ENCODE peak calls at places on chromosome 21, in four cellular contexts. P, Y, A and C are unnamed samples.
A peak's percentile ranks its signal among the peaks of the same experiment; 100 is the strongest.

GRCh38 chr21:34938079-34938764 is 110.9 kb downstream of the RUNX1 start:
- DNase-seq in P (no peak), Y (no peak), A (no peak), C (no peak)

GRCh38 chr21:41419921-41420862 is 5.8 kb upstream of the MX1 start:
- DNase-seq in P (peak; percentile 69), Y (peak; percentile 49), A (peak; percentile 54), C (peak; percentile 74)

GRCh38 chr21:35223480-35224156 is 174.5 kb upstream of the RUNX1 start:
- DNase-seq in P (no peak), Y (no peak), A (no peak), C (no peak)

GRCh38 chr21:29022141-29022540 is 2.3 kb upstream of the USP16 start:
- DNase-seq in P (peak; percentile 16), Y (no peak), A (no peak), C (no peak)

GRCh38 chr21:34609244-34609950 is 5.5 kb downstream of the RCAN1 start:
- DNase-seq in P (no peak), Y (no peak), A (no peak), C (no peak)

GRCh38 chr21:40902299-40902698 is 55.3 kb upstream of the DSCAM start:
- DNase-seq in P (no peak), Y (no peak), A (no peak), C (no peak)

GRCh38 chr21:38256599-38257302 is at the start of gene KCNJ15:
- DNase-seq in P (no peak), Y (no peak), A (no peak), C (no peak)

GRCh38 chr21:43865471-43866181 is 603 bp downstream of the AGPAT3 start:
- DNase-seq in P (no peak), Y (no peak), A (peak; percentile 82), C (no peak)

GRCh38 chr21:16912075-16912474 is 600.8 kb upstream of the CXADR start:
- DNase-seq in P (no peak), Y (no peak), A (no peak), C (no peak)

GRCh38 chr21:26177741-26178452 is 7.3 kb upstream of the APP start:
- DNase-seq in P (no peak), Y (no peak), A (no peak), C (no peak)

GRCh38 chr21:34791776-34792503 is 123.1 kb downstream of the CLIC6 start:
- DNase-seq in P (no peak), Y (no peak), A (no peak), C (no peak)

GRCh38 chr21:42024261-42024877 is 14.2 kb upstream of the ZBTB21 start:
- DNase-seq in P (no peak), Y (no peak), A (no peak), C (no peak)

GRCh38 chr21:42583150-42583991 is 69.7 kb downstream of the SLC37A1 start:
- DNase-seq in P (no peak), Y (no peak), A (no peak), C (no peak)

GRCh38 chr21:44078411-44078981 is 28.7 kb upstream of the PWP2 start:
- DNase-seq in P (no peak), Y (no peak), A (no peak), C (no peak)

GRCh38 chr21:17388226-17388625 is 124.6 kb upstream of the CXADR start:
- DNase-seq in P (no peak), Y (no peak), A (no peak), C (no peak)

GRCh38 chr21:42232176-42232825 is 13.4 kb downstream of the ABCG1 start:
- DNase-seq in P (no peak), Y (no peak), A (no peak), C (no peak)

GRCh38 chr21:18951291-18952038 is 547.9 kb upstream of the TMPRSS15 start:
- DNase-seq in P (no peak), Y (peak; percentile 5), A (peak; percentile 6), C (peak; percentile 50)

GRCh38 chr21:35428489-35428888 is 379.4 kb upstream of the RUNX1 start:
- DNase-seq in P (no peak), Y (no peak), A (no peak), C (peak; percentile 14)

GRCh38 chr21:43290529-43291346 is 121.9 kb downstream of the CRYAA start:
- DNase-seq in P (no peak), Y (no peak), A (no peak), C (peak; percentile 16)

GRCh38 chr21:14942801-14943490 is 121.9 kb downstream of the NRIP1 start:
- DNase-seq in P (peak; percentile 91), Y (no peak), A (no peak), C (no peak)

GRCh38 chr21:26448751-26449150 is 124.3 kb downstream of the CYYR1 start:
- DNase-seq in P (no peak), Y (no peak), A (no peak), C (no peak)

GRCh38 chr21:46038871-46039397 is 57.4 kb downstream of the COL6A1 start:
- DNase-seq in P (no peak), Y (no peak), A (no peak), C (no peak)
- TF ChIP-seq HMGXB4 in P (no peak), Y (no peak), A (no peak), C (no peak)

DNA sequence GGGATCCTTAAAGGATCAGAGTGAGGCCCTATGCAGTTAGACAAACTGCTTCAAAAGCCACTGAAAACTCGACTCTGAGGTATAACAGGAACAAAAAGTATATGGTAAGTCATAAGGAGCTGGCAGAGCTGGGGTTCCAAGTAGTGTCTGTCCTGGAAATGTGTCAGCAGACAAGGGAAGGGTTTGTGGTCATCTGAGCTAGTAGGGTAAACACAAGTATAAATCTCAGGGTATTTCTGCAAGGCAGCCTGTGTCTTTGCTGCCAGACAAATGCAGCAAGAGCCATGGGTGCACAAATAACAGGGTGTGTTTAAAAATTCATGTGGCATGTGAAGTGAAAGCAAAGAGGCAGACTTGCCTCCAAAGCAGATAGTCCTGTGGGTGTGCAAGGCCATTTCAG is 759.0 kb upstream of the ADAMTS5 start:
- DNase-seq in P (no peak), Y (no peak), A (no peak), C (no peak)
- TF ChIP-seq HMGXB4 in P (no peak), Y (no peak), A (no peak), C (no peak)

DNA sequence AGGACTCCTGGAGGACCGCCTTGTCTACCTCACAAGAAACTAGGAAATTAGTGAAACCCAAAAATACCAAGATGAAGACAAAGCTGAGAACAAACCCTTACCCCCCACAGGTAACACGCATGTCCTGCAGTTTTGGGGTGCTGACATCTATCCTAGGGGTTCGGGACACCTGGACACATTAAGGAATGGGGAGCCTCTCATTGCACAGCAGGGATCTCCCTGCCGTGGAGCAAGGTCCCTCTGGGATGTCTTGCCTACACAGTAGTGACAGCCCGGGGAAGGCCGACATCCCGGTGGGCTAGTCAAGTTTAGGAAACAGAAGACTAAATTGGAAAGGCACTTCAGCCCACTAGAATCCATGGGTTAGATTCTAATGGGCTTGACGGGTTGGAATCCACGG is 44.5 kb downstream of the SIM2 start:
- DNase-seq in P (no peak), Y (no peak), A (no peak), C (no peak)
- TF ChIP-seq HMGXB4 in P (no peak), Y (no peak), A (no peak), C (no peak)

GRCh38 chr21:39673163-39673562 is 60.4 kb downstream of the B3GALT5 start:
- DNase-seq in P (no peak), Y (no peak), A (no peak), C (no peak)
- TF ChIP-seq HMGXB4 in P (no peak), Y (no peak), A (no peak), C (no peak)

GRCh38 chr21:31198575-31198974 is 145.5 kb downstream of the TIAM1 start:
- DNase-seq in P (peak; percentile 30), Y (peak; percentile 36), A (peak; percentile 52), C (no peak)
- TF ChIP-seq HMGXB4 in P (no peak), Y (no peak), A (no peak), C (no peak)

GRCh38 chr21:45152265-45152746 is 77.9 kb downstream of the ADARB1 start:
- DNase-seq in P (no peak), Y (no peak), A (peak; percentile 80), C (peak; percentile 46)
- TF ChIP-seq HMGXB4 in P (no peak), Y (no peak), A (no peak), C (no peak)

GRCh38 chr21:45513003-45513706 is 29.1 kb downstream of the SLC19A1 start:
- DNase-seq in P (no peak), Y (no peak), A (no peak), C (no peak)

GRCh38 chr21:45513741-45514310 is 28.4 kb downstream of the SLC19A1 start:
- DNase-seq in P (no peak), Y (no peak), A (no peak), C (no peak)

GRCh38 chr21:45516071-45516670 is 26.1 kb downstream of the SLC19A1 start:
- DNase-seq in P (no peak), Y (no peak), A (no peak), C (no peak)

GRCh38 chr21:45515241-45516061 is 26.8 kb downstream of the SLC19A1 start:
- DNase-seq in P (no peak), Y (no peak), A (no peak), C (no peak)

GRCh38 chr21:45514311-45515021 is 27.8 kb downstream of the SLC19A1 start:
- DNase-seq in P (no peak), Y (no peak), A (no peak), C (no peak)
- TF ChIP-seq HMGXB4 in P (no peak), Y (no peak), A (no peak), C (no peak)